ENCODE peak calls at places on chromosome 5, in six cellular contexts. T is OCI-LY7, I is spleen, G is ovary, N is fibroblast of mammary gland, C is adrenal gland. K is an unnamed sample.

GRCh38 chr5:130868186-130868821 is 296.8 kb downstream of the HINT1 start:
- DNase-seq in I (no peak), G (no peak), N (peak; percentile 53), C (no peak), T (no peak), K (peak; percentile 33)

GRCh38 chr5:139461698-139462097 is 845 bp downstream of the ECSCR start:
- DNase-seq in G (no peak), C (no peak), I (no peak), N (peak; percentile 69), T (no peak), K (peak; percentile 68)

GRCh38 chr5:95973793-95974325 is 12.2 kb upstream of the ELL2 start:
- DNase-seq in N (no peak), C (no peak), G (no peak), T (no peak), I (no peak), K (peak; percentile 93)

GRCh38 chr5:97163360-97163764 is 19.7 kb downstream of the RIOK2 start:
- DNase-seq in N (peak; percentile 44), I (no peak), G (no peak), T (peak; percentile 41), C (no peak), K (no peak)

GRCh38 chr5:766666-767431 is 17.7 kb downstream of the ZDHHC11B start:
- DNase-seq in C (peak; percentile 48), N (no peak), I (peak; percentile 58), G (peak; percentile 24), T (no peak), K (no peak)

GRCh38 chr5:63931841-63932240 is 30.4 kb downstream of the HTR1A start:
- DNase-seq in C (no peak), G (no peak), I (no peak), T (no peak), N (no peak), K (no peak)

GRCh38 chr5:68464424-68464823 is 248.9 kb downstream of the PIK3R1 start:
- DNase-seq in G (no peak), C (no peak), N (peak; percentile 56), T (no peak), I (no peak), K (peak; percentile 41)

GRCh38 chr5:10828241-10828640 is 67.2 kb upstream of the DAP start:
- DNase-seq in N (peak; percentile 44), T (no peak), G (no peak), I (no peak), C (no peak), K (peak; percentile 60)

GRCh38 chr5:13591621-13592020 is 352.9 kb downstream of the DNAH5 start:
- DNase-seq in C (no peak), T (no peak), N (peak; percentile 78), I (no peak), G (no peak), K (peak; percentile 84)

GRCh38 chr5:35183243-35183955 is 46.9 kb downstream of the PRLR start:
- DNase-seq in C (peak; percentile 75), G (peak; percentile 41), T (peak; percentile 42), N (peak; percentile 74), I (no peak), K (peak; percentile 73)

GRCh38 chr5:119255571-119256356 is 100.1 kb upstream of the TNFAIP8 start:
- DNase-seq in T (peak; percentile 54), G (no peak), C (no peak), I (no peak), N (peak; percentile 48), K (no peak)

GRCh38 chr5:178651046-178651810 is 24.4 kb upstream of the CLK4 start:
- DNase-seq in I (no peak), G (no peak), T (no peak), N (peak; percentile 95), C (no peak), K (peak; percentile 97)

GRCh38 chr5:83209963-83210362 is 132.6 kb downstream of the XRCC4 start:
- DNase-seq in I (no peak), C (no peak), N (peak; percentile 12), G (no peak), T (no peak), K (no peak)

GRCh38 chr5:4196744-4197646 is 601.4 kb downstream of the IRX1 start:
- DNase-seq in I (no peak), C (no peak), N (no peak), T (no peak), G (no peak), K (no peak)

GRCh38 chr5:119878712-119879111 is 249.4 kb downstream of the FAM170A start:
- DNase-seq in T (no peak), C (no peak), G (no peak), I (no peak), N (no peak), K (no peak)

GRCh38 chr5:165321912-165322311 is 1816.5 kb downstream of the MAT2B start:
- DNase-seq in C (no peak), N (peak; percentile 83), T (no peak), I (no peak), G (no peak), K (no peak)

GRCh38 chr5:164860896-164861295 is 1355.5 kb downstream of the MAT2B start:
- DNase-seq in N (no peak), I (no peak), C (no peak), G (no peak), T (no peak), K (no peak)

GRCh38 chr5:152634596-152634995 is 229.5 kb upstream of the NMUR2 start:
- DNase-seq in T (no peak), I (no peak), G (no peak), C (peak; percentile 52), N (no peak), K (no peak)

GRCh38 chr5:111741270-111741669 is 15.7 kb downstream of the NREP start:
- DNase-seq in N (peak; percentile 88), G (no peak), C (no peak), T (peak; percentile 84), I (no peak), K (no peak)

GRCh38 chr5:38556115-38556598 is 289 bp downstream of the LIFR start:
- DNase-seq in I (peak; percentile 80), C (no peak), G (no peak), T (no peak), N (no peak), K (peak; percentile 7)

GRCh38 chr5:141753971-141754713 is 72.1 kb upstream of the ARAP3 start:
- DNase-seq in I (no peak), G (no peak), N (peak; percentile 35), T (peak; percentile 52), C (peak; percentile 62), K (no peak)

GRCh38 chr5:180282281-180282680 is 9.6 kb downstream of the MAPK9 start:
- DNase-seq in T (no peak), I (no peak), C (no peak), G (no peak), N (no peak), K (no peak)

GRCh38 chr5:72151646-72152045 is 44.4 kb downstream of the MAP1B start:
- DNase-seq in I (no peak), T (no peak), C (no peak), N (peak; percentile 77), G (no peak), K (no peak)

GRCh38 chr5:92337772-92338234 is 954.7 kb upstream of the ARRDC3 start:
- DNase-seq in I (no peak), N (peak; percentile 80), G (no peak), T (no peak), C (no peak), K (no peak)

GRCh38 chr5:168747987-168748777 is 169.0 kb upstream of the PANK3 start:
- DNase-seq in N (peak; percentile 12), I (peak; percentile 72), T (peak; percentile 52), C (peak; percentile 79), G (no peak), K (no peak)

GRCh38 chr5:139873033-139873794 is 77.6 kb downstream of the PSD2 start:
- DNase-seq in G (no peak), I (no peak), C (peak; percentile 55), N (no peak), T (no peak), K (no peak)

GRCh38 chr5:180352976-180353225 is 235 bp downstream of the GFPT2 start:
- DNase-seq in T (no peak), N (no peak), C (no peak), G (no peak), I (no peak), K (no peak)

GRCh38 chr5:180105827-180106312 is 34.3 kb upstream of the RNF130 start:
- DNase-seq in C (no peak), N (peak; percentile 48), I (peak; percentile 6), G (no peak), T (no peak), K (peak; percentile 13)

GRCh38 chr5:120012441-120012840 is 383.1 kb downstream of the FAM170A start:
- DNase-seq in I (no peak), C (no peak), N (no peak), G (no peak), T (no peak), K (no peak)

GRCh38 chr5:61228691-61229280 is 66.5 kb upstream of the SMIM15 start:
- DNase-seq in C (no peak), G (no peak), N (peak; percentile 55), T (no peak), I (no peak), K (no peak)

GRCh38 chr5:92180406-92180805 is 797.3 kb upstream of the ARRDC3 start:
- DNase-seq in I (no peak), C (no peak), N (no peak), G (no peak), T (no peak), K (no peak)

GRCh38 chr5:171309526-171310333 is 682 bp downstream of the TLX3 start:
- DNase-seq in T (no peak), G (no peak), N (no peak), C (no peak), I (no peak), K (no peak)
- TF ChIP-seq CTCF in T (no peak), G (no peak), N (peak; percentile 21), C (no peak), I (no peak), K (peak; percentile 52)

GRCh38 chr5:109885205-109885604 is 195.5 kb downstream of the MAN2A1 start:
- DNase-seq in I (no peak), N (no peak), G (no peak), T (no peak), C (no peak), K (no peak)
- H3K4me3 ChIP-seq in I (no peak overlapping the region), N (no peak overlapping the region), G (no peak overlapping the region), T (no peak overlapping the region), C (no peak overlapping the region), K (no peak overlapping the region)

GRCh38 chr5:57082441-57083067 is 91.3 kb upstream of the GPBP1 start:
- DNase-seq in C (no peak), T (peak; percentile 8), I (no peak), G (no peak), N (peak; percentile 17), K (peak; percentile 5)
- TF ChIP-seq CTCF in C (peak; percentile 19), T (peak; percentile 48), I (no peak), G (no peak), N (peak; percentile 21), K (peak; percentile 42)

GRCh38 chr5:159095882-159096554 is 3.7 kb downstream of the EBF1 start:
- DNase-seq in N (peak; percentile 38), G (no peak), C (no peak), I (no peak), T (no peak), K (no peak)

GRCh38 chr5:159095218-159095617 is 4.5 kb downstream of the EBF1 start:
- DNase-seq in C (no peak), I (no peak), N (peak; percentile 30), T (no peak), G (no peak), K (no peak)

GRCh38 chr5:159097461-159098284 is 2.0 kb downstream of the EBF1 start:
- DNase-seq in I (peak; percentile 87), C (peak; percentile 61), T (peak; percentile 68), N (peak; percentile 62), G (peak; percentile 68), K (peak; percentile 46)

GRCh38 chr5:159098285-159099048 is 1.2 kb downstream of the EBF1 start:
- DNase-seq in I (no peak), T (peak; percentile 24), C (no peak), N (no peak), G (peak; percentile 33), K (no peak)

GRCh38 chr5:159096555-159097460 is 2.9 kb downstream of the EBF1 start:
- DNase-seq in N (no peak), I (no peak), C (no peak), G (no peak), T (peak; percentile 15), K (no peak)
- H3K4me3 ChIP-seq in N (peak overlapping the region; percentile 75), I (peak overlapping the region; percentile 63), C (no peak overlapping the region), G (peak overlapping the region; percentile 64), T (peak overlapping the region; percentile 94), K (peak overlapping the region; percentile 68)